ENCODE peak calls at places on chromosome 15, in nine cellular contexts. One of them, this sample, is unnamed.

GRCh38 chr15:81012588-81012987 is 11.9 kb downstream of the TLNRD1 start:
- DNase-seq in natural killer cell: no peak
- DNase-seq in astrocyte of the cerebellum: no peak
- DNase-seq in WTC11: no peak
- DNase-seq in M059J: no peak
- DNase-seq in amygdala: no peak
- DNase-seq in sciatic nerve: no peak
- DNase-seq in hepatic stellate cell: no peak
- DNase-seq in D721Med: no peak
- DNase-seq in this sample: no peak

GRCh38 chr15:90813796-90814192 is 54.6 kb upstream of the FURIN start:
- DNase-seq in natural killer cell: no peak
- DNase-seq in astrocyte of the cerebellum: no peak
- DNase-seq in WTC11: no peak
- DNase-seq in M059J: no peak
- DNase-seq in amygdala: no peak
- DNase-seq in sciatic nerve: no peak
- DNase-seq in hepatic stellate cell: no peak
- DNase-seq in D721Med: no peak
- DNase-seq in this sample: no peak

GRCh38 chr15:97691799-97692198 is 268.7 kb upstream of the ARRDC4 start:
- DNase-seq in natural killer cell: no peak
- DNase-seq in astrocyte of the cerebellum: no peak
- DNase-seq in WTC11: no peak
- DNase-seq in M059J: no peak
- DNase-seq in amygdala: no peak
- DNase-seq in sciatic nerve: no peak
- DNase-seq in hepatic stellate cell: no peak
- DNase-seq in D721Med: no peak
- DNase-seq in this sample: no peak

GRCh38 chr15:44713006-44713966 is 2.0 kb downstream of the B2M start:
- DNase-seq in natural killer cell: no peak
- DNase-seq in astrocyte of the cerebellum: no peak
- DNase-seq in WTC11: no peak
- DNase-seq in M059J: peak; percentile 53
- DNase-seq in amygdala: no peak
- DNase-seq in sciatic nerve: no peak
- DNase-seq in hepatic stellate cell: no peak
- DNase-seq in D721Med: no peak
- DNase-seq in this sample: peak; percentile 53

GRCh38 chr15:64690578-64691296 is 84.7 kb downstream of the RBPMS2 start:
- DNase-seq in natural killer cell: no peak
- DNase-seq in astrocyte of the cerebellum: no peak
- DNase-seq in WTC11: no peak
- DNase-seq in M059J: no peak
- DNase-seq in amygdala: no peak
- DNase-seq in sciatic nerve: no peak
- DNase-seq in hepatic stellate cell: no peak
- DNase-seq in D721Med: no peak
- DNase-seq in this sample: no peak

GRCh38 chr15:82570721-82571519 is 30.7 kb upstream of the RPS17 start:
- DNase-seq in natural killer cell: no peak
- DNase-seq in astrocyte of the cerebellum: no peak
- DNase-seq in WTC11: peak; percentile 25
- DNase-seq in M059J: peak; percentile 62
- DNase-seq in amygdala: no peak
- DNase-seq in sciatic nerve: no peak
- DNase-seq in hepatic stellate cell: no peak
- DNase-seq in D721Med: no peak
- DNase-seq in this sample: peak; percentile 18

GRCh38 chr15:48547305-48547704 is 98.2 kb downstream of the FBN1 start:
- DNase-seq in natural killer cell: no peak
- DNase-seq in astrocyte of the cerebellum: peak; percentile 57
- DNase-seq in WTC11: no peak
- DNase-seq in M059J: peak; percentile 37
- DNase-seq in amygdala: no peak
- DNase-seq in sciatic nerve: no peak
- DNase-seq in hepatic stellate cell: peak; percentile 35
- DNase-seq in D721Med: no peak
- DNase-seq in this sample: peak; percentile 67

GRCh38 chr15:58260186-58260910 is 122.2 kb downstream of the AQP9 start:
- DNase-seq in natural killer cell: no peak
- DNase-seq in astrocyte of the cerebellum: no peak
- DNase-seq in WTC11: no peak
- DNase-seq in M059J: peak; percentile 22
- DNase-seq in amygdala: no peak
- DNase-seq in sciatic nerve: no peak
- DNase-seq in hepatic stellate cell: no peak
- DNase-seq in D721Med: no peak
- DNase-seq in this sample: peak; percentile 20

GRCh38 chr15:57726411-57726810 is 19.9 kb downstream of the POLR2M start:
- DNase-seq in natural killer cell: no peak
- DNase-seq in astrocyte of the cerebellum: no peak
- DNase-seq in WTC11: no peak
- DNase-seq in M059J: peak; percentile 45
- DNase-seq in amygdala: no peak
- DNase-seq in sciatic nerve: no peak
- DNase-seq in hepatic stellate cell: no peak
- DNase-seq in D721Med: no peak
- DNase-seq in this sample: peak; percentile 59

GRCh38 chr15:52466134-52466701 is 62.5 kb downstream of the MYO5A start:
- DNase-seq in natural killer cell: no peak
- DNase-seq in astrocyte of the cerebellum: no peak
- DNase-seq in WTC11: peak; percentile 51
- DNase-seq in M059J: peak; percentile 9
- DNase-seq in amygdala: no peak
- DNase-seq in sciatic nerve: peak; percentile 63
- DNase-seq in hepatic stellate cell: no peak
- DNase-seq in D721Med: no peak
- DNase-seq in this sample: no peak

GRCh38 chr15:66078196-66078928 is 175.2 kb downstream of the MEGF11 start:
- DNase-seq in natural killer cell: no peak
- DNase-seq in astrocyte of the cerebellum: no peak
- DNase-seq in WTC11: peak; percentile 34
- DNase-seq in M059J: no peak
- DNase-seq in amygdala: no peak
- DNase-seq in sciatic nerve: peak; percentile 33
- DNase-seq in hepatic stellate cell: no peak
- DNase-seq in D721Med: no peak
- DNase-seq in this sample: no peak

GRCh38 chr15:66670698-66671580 is 31.1 kb upstream of the SMAD6 start:
- DNase-seq in natural killer cell: no peak
- DNase-seq in astrocyte of the cerebellum: no peak
- DNase-seq in WTC11: peak; percentile 91
- DNase-seq in M059J: no peak
- DNase-seq in amygdala: no peak
- DNase-seq in sciatic nerve: no peak
- DNase-seq in hepatic stellate cell: no peak
- DNase-seq in D721Med: no peak
- DNase-seq in this sample: no peak

GRCh38 chr15:50340431-50340830 is 14.6 kb downstream of the GABPB1 start:
- DNase-seq in natural killer cell: no peak
- DNase-seq in astrocyte of the cerebellum: no peak
- DNase-seq in WTC11: no peak
- DNase-seq in M059J: no peak
- DNase-seq in amygdala: no peak
- DNase-seq in sciatic nerve: no peak
- DNase-seq in hepatic stellate cell: no peak
- DNase-seq in D721Med: no peak
- DNase-seq in this sample: no peak

GRCh38 chr15:87528873-87529272 is 727.7 kb downstream of the NTRK3 start:
- DNase-seq in natural killer cell: no peak
- DNase-seq in astrocyte of the cerebellum: no peak
- DNase-seq in WTC11: no peak
- DNase-seq in M059J: peak; percentile 58
- DNase-seq in amygdala: no peak
- DNase-seq in sciatic nerve: no peak
- DNase-seq in hepatic stellate cell: no peak
- DNase-seq in D721Med: no peak
- DNase-seq in this sample: peak; percentile 63

GRCh38 chr15:46304320-46304719 is 669.5 kb downstream of the SQOR start:
- DNase-seq in natural killer cell: no peak
- DNase-seq in astrocyte of the cerebellum: no peak
- DNase-seq in WTC11: peak; percentile 67
- DNase-seq in M059J: no peak
- DNase-seq in amygdala: no peak
- DNase-seq in sciatic nerve: no peak
- DNase-seq in hepatic stellate cell: no peak
- DNase-seq in D721Med: no peak
- DNase-seq in this sample: no peak

GRCh38 chr15:35618260-35619188 is 72.6 kb upstream of the DPH6 start:
- DNase-seq in natural killer cell: no peak
- DNase-seq in astrocyte of the cerebellum: peak; percentile 26
- DNase-seq in WTC11: no peak
- DNase-seq in M059J: peak; percentile 16
- DNase-seq in amygdala: no peak
- DNase-seq in sciatic nerve: no peak
- DNase-seq in hepatic stellate cell: no peak
- DNase-seq in D721Med: no peak
- DNase-seq in this sample: no peak

GRCh38 chr15:49438970-49439631 is 16.1 kb downstream of the FGF7 start:
- DNase-seq in natural killer cell: no peak
- DNase-seq in astrocyte of the cerebellum: no peak
- DNase-seq in WTC11: no peak
- DNase-seq in M059J: no peak
- DNase-seq in amygdala: no peak
- DNase-seq in sciatic nerve: peak; percentile 57
- DNase-seq in hepatic stellate cell: no peak
- DNase-seq in D721Med: no peak
- DNase-seq in this sample: no peak

GRCh38 chr15:69313437-69314000 is 14.8 kb downstream of the PAQR5 start:
- DNase-seq in natural killer cell: no peak
- DNase-seq in astrocyte of the cerebellum: no peak
- DNase-seq in WTC11: no peak
- DNase-seq in M059J: no peak
- DNase-seq in amygdala: no peak
- DNase-seq in sciatic nerve: no peak
- DNase-seq in hepatic stellate cell: no peak
- DNase-seq in D721Med: no peak
- DNase-seq in this sample: no peak

GRCh38 chr15:65275728-65276126 is 11.0 kb downstream of the PARP16 start:
- DNase-seq in natural killer cell: no peak
- DNase-seq in astrocyte of the cerebellum: no peak
- DNase-seq in WTC11: no peak
- DNase-seq in M059J: peak; percentile 75
- DNase-seq in amygdala: no peak
- DNase-seq in sciatic nerve: no peak
- DNase-seq in hepatic stellate cell: peak; percentile 37
- DNase-seq in D721Med: no peak
- DNase-seq in this sample: peak; percentile 35

GRCh38 chr15:101600024-101600423 is 52.2 kb downstream of the TM2D3 start:
- DNase-seq in natural killer cell: no peak
- DNase-seq in astrocyte of the cerebellum: no peak
- DNase-seq in WTC11: no peak
- DNase-seq in M059J: no peak
- DNase-seq in amygdala: no peak
- DNase-seq in sciatic nerve: no peak
- DNase-seq in hepatic stellate cell: no peak
- DNase-seq in D721Med: no peak
- DNase-seq in this sample: no peak

GRCh38 chr15:51405646-51406194 is 64.3 kb downstream of the GLDN start:
- DNase-seq in natural killer cell: no peak
- DNase-seq in astrocyte of the cerebellum: no peak
- DNase-seq in WTC11: no peak
- DNase-seq in M059J: no peak
- DNase-seq in amygdala: no peak
- DNase-seq in sciatic nerve: no peak
- DNase-seq in hepatic stellate cell: no peak
- DNase-seq in D721Med: no peak
- DNase-seq in this sample: no peak

GRCh38 chr15:69997701-69998273 is 99.9 kb downstream of the TLE3 start:
- DNase-seq in natural killer cell: no peak
- DNase-seq in astrocyte of the cerebellum: peak; percentile 45
- DNase-seq in WTC11: no peak
- DNase-seq in M059J: peak; percentile 68
- DNase-seq in amygdala: no peak
- DNase-seq in sciatic nerve: no peak
- DNase-seq in hepatic stellate cell: no peak
- DNase-seq in D721Med: no peak
- DNase-seq in this sample: peak; percentile 57

GRCh38 chr15:73052679-73053397 is 575 bp downstream of the NEO1 start:
- DNase-seq in natural killer cell: peak; percentile 18
- DNase-seq in astrocyte of the cerebellum: peak; percentile 27
- DNase-seq in WTC11: peak; percentile 59
- DNase-seq in M059J: peak; percentile 33
- DNase-seq in amygdala: peak; percentile 51
- DNase-seq in sciatic nerve: peak; percentile 75
- DNase-seq in hepatic stellate cell: peak; percentile 49
- DNase-seq in D721Med: no peak
- DNase-seq in this sample: peak; percentile 15

GRCh38 chr15:40103124-40103858 is 5.4 kb downstream of the BMF start:
- DNase-seq in natural killer cell: no peak
- DNase-seq in astrocyte of the cerebellum: no peak
- DNase-seq in WTC11: peak; percentile 87
- DNase-seq in M059J: peak; percentile 89
- DNase-seq in amygdala: peak; percentile 27
- DNase-seq in sciatic nerve: peak; percentile 88
- DNase-seq in hepatic stellate cell: peak; percentile 73
- DNase-seq in D721Med: peak; percentile 16
- DNase-seq in this sample: peak; percentile 73

GRCh38 chr15:86691091-86691490 is 611.4 kb downstream of the AGBL1 start:
- DNase-seq in natural killer cell: no peak
- DNase-seq in astrocyte of the cerebellum: no peak
- DNase-seq in WTC11: no peak
- DNase-seq in M059J: peak; percentile 0
- DNase-seq in amygdala: no peak
- DNase-seq in sciatic nerve: no peak
- DNase-seq in hepatic stellate cell: no peak
- DNase-seq in D721Med: no peak
- DNase-seq in this sample: no peak

GRCh38 chr15:80479191-80479590 is 75.0 kb downstream of the ARNT2 start:
- DNase-seq in natural killer cell: no peak
- DNase-seq in astrocyte of the cerebellum: no peak
- DNase-seq in WTC11: no peak
- DNase-seq in M059J: no peak
- DNase-seq in amygdala: no peak
- DNase-seq in sciatic nerve: no peak
- DNase-seq in hepatic stellate cell: no peak
- DNase-seq in D721Med: no peak
- DNase-seq in this sample: no peak

GRCh38 chr15:96409231-96410138 is 79.0 kb downstream of the NR2F2 start:
- DNase-seq in natural killer cell: no peak
- DNase-seq in astrocyte of the cerebellum: no peak
- DNase-seq in WTC11: peak; percentile 37
- DNase-seq in M059J: no peak
- DNase-seq in amygdala: no peak
- DNase-seq in sciatic nerve: no peak
- DNase-seq in hepatic stellate cell: peak; percentile 38
- DNase-seq in D721Med: no peak
- DNase-seq in this sample: peak; percentile 32

GRCh38 chr15:71660501-71660900 is 149.9 kb upstream of the NR2E3 start:
- DNase-seq in natural killer cell: no peak
- DNase-seq in astrocyte of the cerebellum: no peak
- DNase-seq in WTC11: no peak
- DNase-seq in M059J: no peak
- DNase-seq in amygdala: no peak
- DNase-seq in sciatic nerve: no peak
- DNase-seq in hepatic stellate cell: no peak
- DNase-seq in D721Med: no peak
- DNase-seq in this sample: no peak

GRCh38 chr15:92117301-92117731 is 263.8 kb downstream of the SLCO3A1 start:
- DNase-seq in natural killer cell: no peak
- DNase-seq in astrocyte of the cerebellum: no peak
- DNase-seq in WTC11: no peak
- DNase-seq in M059J: no peak
- DNase-seq in amygdala: no peak
- DNase-seq in sciatic nerve: peak; percentile 49
- DNase-seq in hepatic stellate cell: no peak
- DNase-seq in D721Med: no peak
- DNase-seq in this sample: no peak

GRCh38 chr15:60798821-60799220 is 319.9 kb upstream of the ICE2 start:
- DNase-seq in natural killer cell: no peak
- DNase-seq in astrocyte of the cerebellum: peak; percentile 20
- DNase-seq in WTC11: no peak
- DNase-seq in M059J: peak; percentile 1
- DNase-seq in amygdala: no peak
- DNase-seq in sciatic nerve: no peak
- DNase-seq in hepatic stellate cell: peak; percentile 4
- DNase-seq in D721Med: no peak
- DNase-seq in this sample: peak; percentile 27

GRCh38 chr15:101045835-101046691 is 126.9 kb downstream of the LRRK1 start:
- DNase-seq in natural killer cell: peak; percentile 8
- DNase-seq in astrocyte of the cerebellum: no peak
- DNase-seq in WTC11: no peak
- DNase-seq in M059J: no peak
- DNase-seq in amygdala: no peak
- DNase-seq in sciatic nerve: peak; percentile 48
- DNase-seq in hepatic stellate cell: no peak
- DNase-seq in D721Med: no peak
- DNase-seq in this sample: no peak

This sample was measured in EL.